ENCODE peak calls at places on chromosomes 1 and 21, in eight cellular contexts. One of them, this sample, is unnamed.

GRCh38 chr21:17454315-17455027 is 58.4 kb upstream of the CXADR start:
- DNase-seq in HFF-Myc: peak
- DNase-seq in psoas muscle: peak
- DNase-seq in upper lobe of right lung: no peak
- DNase-seq in fibroblast of mammary gland: peak
- DNase-seq in mucosa of descending colon: no peak
- DNase-seq in foreskin fibroblast: peak
- DNase-seq in kidney epithelial cell: peak
- DNase-seq in this sample: peak

GRCh38 chr21:26565546-26565945 is 7.5 kb downstream of the CYYR1 start:
- DNase-seq in HFF-Myc: no peak
- DNase-seq in upper lobe of right lung: no peak
- DNase-seq in fibroblast of mammary gland: no peak
- DNase-seq in psoas muscle: no peak
- DNase-seq in kidney epithelial cell: no peak
- DNase-seq in mucosa of descending colon: no peak
- DNase-seq in foreskin fibroblast: no peak
- DNase-seq in this sample: no peak

GRCh38 chr1:67771152-67771551 is 62.1 kb downstream of the GNG12 start:
- DNase-seq in kidney epithelial cell: peak
- DNase-seq in upper lobe of right lung: no peak
- DNase-seq in psoas muscle: no peak
- DNase-seq in mucosa of descending colon: no peak
- DNase-seq in HFF-Myc: no peak
- DNase-seq in foreskin fibroblast: peak
- DNase-seq in fibroblast of mammary gland: peak
- DNase-seq in this sample: no peak

GRCh38 chr1:6535214-6535613 is 19.1 kb downstream of the NOL9 start:
- DNase-seq in psoas muscle: no peak
- DNase-seq in foreskin fibroblast: no peak
- DNase-seq in upper lobe of right lung: no peak
- DNase-seq in kidney epithelial cell: no peak
- DNase-seq in fibroblast of mammary gland: no peak
- DNase-seq in HFF-Myc: no peak
- DNase-seq in mucosa of descending colon: peak
- DNase-seq in this sample: no peak

GRCh38 chr1:29793101-29793546 is 556.8 kb downstream of the PTPRU start:
- DNase-seq in HFF-Myc: peak
- DNase-seq in kidney epithelial cell: peak
- DNase-seq in fibroblast of mammary gland: peak
- DNase-seq in psoas muscle: peak
- DNase-seq in upper lobe of right lung: peak
- DNase-seq in foreskin fibroblast: peak
- DNase-seq in mucosa of descending colon: no peak
- DNase-seq in this sample: peak

GRCh38 chr1:82091729-82092128 is 291.0 kb downstream of the ADGRL2 start:
- DNase-seq in psoas muscle: no peak
- DNase-seq in mucosa of descending colon: no peak
- DNase-seq in foreskin fibroblast: peak
- DNase-seq in fibroblast of mammary gland: peak
- DNase-seq in kidney epithelial cell: no peak
- DNase-seq in HFF-Myc: no peak
- DNase-seq in upper lobe of right lung: no peak
- DNase-seq in this sample: no peak

GRCh38 chr1:50427086-50427817 is 4.0 kb upstream of the DMRTA2 start:
- DNase-seq in HFF-Myc: no peak
- DNase-seq in psoas muscle: no peak
- DNase-seq in mucosa of descending colon: no peak
- DNase-seq in upper lobe of right lung: no peak
- DNase-seq in foreskin fibroblast: no peak
- DNase-seq in kidney epithelial cell: no peak
- DNase-seq in fibroblast of mammary gland: no peak
- DNase-seq in this sample: no peak

GRCh38 chr1:116574581-116575291 is 3.9 kb upstream of the CD58 start:
- DNase-seq in foreskin fibroblast: peak
- DNase-seq in upper lobe of right lung: no peak
- DNase-seq in HFF-Myc: peak
- DNase-seq in mucosa of descending colon: no peak
- DNase-seq in fibroblast of mammary gland: peak
- DNase-seq in psoas muscle: peak
- DNase-seq in kidney epithelial cell: no peak
- DNase-seq in this sample: peak

GRCh38 chr1:11058595-11059165 is 1.1 kb downstream of the SRM start:
- DNase-seq in mucosa of descending colon: peak
- DNase-seq in HFF-Myc: no peak
- DNase-seq in upper lobe of right lung: no peak
- DNase-seq in foreskin fibroblast: no peak
- DNase-seq in fibroblast of mammary gland: no peak
- DNase-seq in kidney epithelial cell: no peak
- DNase-seq in psoas muscle: no peak
- DNase-seq in this sample: no peak

GRCh38 chr1:114345930-114346479 is 165.0 kb downstream of the TRIM33 start:
- DNase-seq in upper lobe of right lung: no peak
- DNase-seq in kidney epithelial cell: no peak
- DNase-seq in mucosa of descending colon: peak
- DNase-seq in foreskin fibroblast: peak
- DNase-seq in fibroblast of mammary gland: peak
- DNase-seq in HFF-Myc: no peak
- DNase-seq in psoas muscle: peak
- DNase-seq in this sample: no peak

GRCh38 chr1:180299486-180300246 is 69.6 kb downstream of the LHX4 start:
- DNase-seq in foreskin fibroblast: no peak
- DNase-seq in psoas muscle: no peak
- DNase-seq in HFF-Myc: no peak
- DNase-seq in upper lobe of right lung: no peak
- DNase-seq in mucosa of descending colon: no peak
- DNase-seq in fibroblast of mammary gland: no peak
- DNase-seq in kidney epithelial cell: no peak
- DNase-seq in this sample: no peak

GRCh38 chr1:1535989-1536937 is 4.2 kb downstream of the TMEM240 start:
- DNase-seq in fibroblast of mammary gland: no peak
- DNase-seq in psoas muscle: no peak
- DNase-seq in HFF-Myc: no peak
- DNase-seq in mucosa of descending colon: no peak
- DNase-seq in foreskin fibroblast: no peak
- DNase-seq in upper lobe of right lung: no peak
- DNase-seq in kidney epithelial cell: no peak
- DNase-seq in this sample: no peak

GRCh38 chr1:25081496-25081895 is 150.8 kb downstream of the SYF2 start:
- DNase-seq in foreskin fibroblast: no peak
- DNase-seq in kidney epithelial cell: no peak
- DNase-seq in mucosa of descending colon: no peak
- DNase-seq in upper lobe of right lung: no peak
- DNase-seq in fibroblast of mammary gland: no peak
- DNase-seq in HFF-Myc: no peak
- DNase-seq in psoas muscle: no peak
- DNase-seq in this sample: no peak

GRCh38 chr21:42421018-42421793 is 17.5 kb downstream of the UBASH3A start:
- DNase-seq in psoas muscle: no peak
- DNase-seq in HFF-Myc: no peak
- DNase-seq in upper lobe of right lung: no peak
- DNase-seq in kidney epithelial cell: no peak
- DNase-seq in fibroblast of mammary gland: no peak
- DNase-seq in foreskin fibroblast: no peak
- DNase-seq in mucosa of descending colon: no peak
- DNase-seq in this sample: no peak

GRCh38 chr1:54228638-54229079 is 28.7 kb downstream of the MRPL37 start:
- DNase-seq in fibroblast of mammary gland: no peak
- DNase-seq in upper lobe of right lung: no peak
- DNase-seq in mucosa of descending colon: no peak
- DNase-seq in psoas muscle: no peak
- DNase-seq in foreskin fibroblast: no peak
- DNase-seq in kidney epithelial cell: no peak
- DNase-seq in HFF-Myc: no peak
- DNase-seq in this sample: no peak

GRCh38 chr1:54227836-54228435 is 28.0 kb downstream of the MRPL37 start:
- DNase-seq in upper lobe of right lung: no peak
- DNase-seq in foreskin fibroblast: peak
- DNase-seq in fibroblast of mammary gland: no peak
- DNase-seq in HFF-Myc: no peak
- DNase-seq in psoas muscle: no peak
- DNase-seq in kidney epithelial cell: no peak
- DNase-seq in mucosa of descending colon: no peak
- DNase-seq in this sample: no peak

GRCh38 chr1:54225986-54226559 is 26.1 kb downstream of the MRPL37 start:
- DNase-seq in foreskin fibroblast: no peak
- DNase-seq in psoas muscle: no peak
- DNase-seq in HFF-Myc: no peak
- DNase-seq in fibroblast of mammary gland: no peak
- DNase-seq in kidney epithelial cell: no peak
- DNase-seq in upper lobe of right lung: no peak
- DNase-seq in mucosa of descending colon: no peak
- DNase-seq in this sample: no peak

GRCh38 chr1:54225378-54225777 is 25.4 kb downstream of the MRPL37 start:
- DNase-seq in psoas muscle: no peak
- DNase-seq in fibroblast of mammary gland: no peak
- DNase-seq in foreskin fibroblast: no peak
- DNase-seq in upper lobe of right lung: no peak
- DNase-seq in HFF-Myc: no peak
- DNase-seq in kidney epithelial cell: no peak
- DNase-seq in mucosa of descending colon: no peak
- DNase-seq in this sample: no peak

GRCh38 chr1:54227091-54227602 is 27.2 kb downstream of the MRPL37 start:
- DNase-seq in HFF-Myc: no peak
- DNase-seq in fibroblast of mammary gland: peak
- DNase-seq in psoas muscle: no peak
- DNase-seq in kidney epithelial cell: peak
- DNase-seq in mucosa of descending colon: no peak
- DNase-seq in foreskin fibroblast: peak
- DNase-seq in upper lobe of right lung: no peak
- DNase-seq in this sample: no peak
- H3K4me3 ChIP-seq in HFF-Myc: no peak
- H3K4me3 ChIP-seq in fibroblast of mammary gland: no peak
- H3K4me3 ChIP-seq in psoas muscle: no peak
- H3K4me3 ChIP-seq in kidney epithelial cell: no peak
- H3K4me3 ChIP-seq in mucosa of descending colon: no peak
- H3K4me3 ChIP-seq in foreskin fibroblast: no peak
- H3K4me3 ChIP-seq in upper lobe of right lung: no peak
- H3K4me3 ChIP-seq in this sample: no peak

GRCh38 chr1:154998201-154998780 is 4.3 kb upstream of the ZBTB7B start:
- DNase-seq in psoas muscle: no peak
- DNase-seq in HFF-Myc: no peak
- DNase-seq in foreskin fibroblast: no peak
- DNase-seq in kidney epithelial cell: no peak
- DNase-seq in mucosa of descending colon: peak
- DNase-seq in upper lobe of right lung: peak
- DNase-seq in fibroblast of mammary gland: no peak
- DNase-seq in this sample: no peak
- TF ChIP-seq CTCF in psoas muscle: peak
- TF ChIP-seq CTCF in HFF-Myc: no peak
- TF ChIP-seq CTCF in foreskin fibroblast: no peak
- TF ChIP-seq CTCF in kidney epithelial cell: peak
- TF ChIP-seq CTCF in mucosa of descending colon: no peak
- TF ChIP-seq CTCF in upper lobe of right lung: no peak
- TF ChIP-seq CTCF in fibroblast of mammary gland: no peak
- TF ChIP-seq CTCF in this sample: peak

GRCh38 chr1:226164154-226164553 is 22.4 kb downstream of the ACBD3 start:
- DNase-seq in HFF-Myc: no peak
- DNase-seq in kidney epithelial cell: no peak
- DNase-seq in psoas muscle: no peak
- DNase-seq in foreskin fibroblast: no peak
- DNase-seq in mucosa of descending colon: no peak
- DNase-seq in upper lobe of right lung: no peak
- DNase-seq in fibroblast of mammary gland: no peak
- DNase-seq in this sample: no peak
- H3K4me3 ChIP-seq in HFF-Myc: no peak
- H3K4me3 ChIP-seq in kidney epithelial cell: no peak
- H3K4me3 ChIP-seq in psoas muscle: no peak
- H3K4me3 ChIP-seq in foreskin fibroblast: no peak
- H3K4me3 ChIP-seq in mucosa of descending colon: no peak
- H3K4me3 ChIP-seq in upper lobe of right lung: no peak
- H3K4me3 ChIP-seq in fibroblast of mammary gland: no peak
- H3K4me3 ChIP-seq in this sample: no peak

GRCh38 chr1:203028067-203028783 is 1.9 kb downstream of the PPFIA4 start:
- DNase-seq in foreskin fibroblast: no peak
- DNase-seq in fibroblast of mammary gland: no peak
- DNase-seq in HFF-Myc: no peak
- DNase-seq in psoas muscle: no peak
- DNase-seq in upper lobe of right lung: no peak
- DNase-seq in kidney epithelial cell: no peak
- DNase-seq in mucosa of descending colon: no peak
- DNase-seq in this sample: no peak

GRCh38 chr1:203031467-203031866 is 5.2 kb downstream of the PPFIA4 start:
- DNase-seq in HFF-Myc: no peak
- DNase-seq in upper lobe of right lung: no peak
- DNase-seq in kidney epithelial cell: no peak
- DNase-seq in mucosa of descending colon: no peak
- DNase-seq in foreskin fibroblast: peak
- DNase-seq in psoas muscle: no peak
- DNase-seq in fibroblast of mammary gland: no peak
- DNase-seq in this sample: no peak

GRCh38 chr1:203028784-203029553 is 2.7 kb downstream of the PPFIA4 start:
- DNase-seq in kidney epithelial cell: no peak
- DNase-seq in psoas muscle: no peak
- DNase-seq in foreskin fibroblast: peak
- DNase-seq in fibroblast of mammary gland: no peak
- DNase-seq in HFF-Myc: no peak
- DNase-seq in mucosa of descending colon: no peak
- DNase-seq in upper lobe of right lung: no peak
- DNase-seq in this sample: no peak

GRCh38 chr1:203026666-203027663 is 674 bp downstream of the PPFIA4 start:
- DNase-seq in foreskin fibroblast: no peak
- DNase-seq in HFF-Myc: no peak
- DNase-seq in upper lobe of right lung: no peak
- DNase-seq in psoas muscle: no peak
- DNase-seq in fibroblast of mammary gland: no peak
- DNase-seq in mucosa of descending colon: no peak
- DNase-seq in kidney epithelial cell: no peak
- DNase-seq in this sample: no peak

DNA sequence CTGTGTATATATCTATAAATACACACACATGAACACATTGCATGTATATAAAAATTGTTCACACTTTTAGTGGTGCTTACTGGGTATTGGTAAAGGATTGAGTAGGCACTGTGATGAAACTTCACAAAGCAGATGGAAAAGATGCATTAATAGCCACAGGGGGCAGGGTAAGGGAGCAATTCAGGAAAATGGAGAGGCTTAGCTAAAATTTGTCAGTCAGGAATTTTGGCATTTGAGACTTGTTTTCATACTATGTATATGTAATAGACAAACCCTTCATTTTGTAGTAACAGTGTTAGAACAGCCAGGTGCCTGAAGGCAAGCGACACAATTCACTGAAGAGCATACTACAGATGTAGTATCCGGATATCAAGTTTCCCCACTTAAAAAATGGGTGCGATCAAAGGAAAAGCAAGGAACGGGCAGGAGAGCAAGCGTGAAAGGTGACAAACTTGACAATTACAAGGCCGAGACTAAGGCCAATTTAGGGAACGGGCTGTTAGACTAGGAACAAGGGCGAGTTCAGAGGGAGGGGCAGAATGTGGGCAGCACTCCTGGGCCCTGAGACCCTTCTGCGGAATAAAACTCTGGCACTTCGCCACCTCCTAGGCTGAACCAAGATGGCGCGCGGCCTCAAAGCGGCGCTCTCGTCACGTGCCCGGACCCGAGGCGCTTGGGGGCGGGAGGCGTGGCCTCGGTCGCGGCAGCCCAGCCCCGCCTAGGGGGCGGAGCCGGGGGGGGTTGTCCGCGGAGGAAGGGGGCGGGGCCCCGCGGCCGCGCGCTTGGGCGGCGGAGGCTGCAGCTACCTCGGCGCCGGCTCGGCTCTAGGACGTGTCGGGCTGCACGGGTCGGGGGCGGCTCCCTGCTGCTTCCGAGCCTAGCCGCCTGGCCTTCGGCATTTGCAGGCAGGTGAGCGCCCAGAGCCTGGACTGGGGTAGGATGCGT is at the start of gene PPFIA4:
- DNase-seq in kidney epithelial cell: peak
- DNase-seq in psoas muscle: peak
- DNase-seq in mucosa of descending colon: peak
- DNase-seq in foreskin fibroblast: peak
- DNase-seq in fibroblast of mammary gland: peak
- DNase-seq in upper lobe of right lung: peak
- DNase-seq in HFF-Myc: no peak
- DNase-seq in this sample: peak
- TF ChIP-seq CTCF in kidney epithelial cell: no peak
- TF ChIP-seq CTCF in psoas muscle: no peak
- TF ChIP-seq CTCF in mucosa of descending colon: no peak
- TF ChIP-seq CTCF in foreskin fibroblast: no peak
- TF ChIP-seq CTCF in fibroblast of mammary gland: peak
- TF ChIP-seq CTCF in upper lobe of right lung: no peak
- TF ChIP-seq CTCF in HFF-Myc: no peak
- TF ChIP-seq CTCF in this sample: no peak